ENCODE peak calls at places on chromosomes 7 and 10, in four cellular contexts. Z is nephron progenitor cell, T is GM20000, P is foreskin fibroblast. J is an unnamed sample.
A peak's percentile ranks its signal among the peaks of the same experiment; 100 is the strongest.

GRCh38 chr10:71265201-71265575 is 52.8 kb downstream of the UNC5B start:
- DNase-seq in T (no peak), P (no peak), Z (no peak), J (no peak)

GRCh38 chr10:133343557-133343956 is 3.6 kb upstream of the PRAP1 start:
- DNase-seq in T (no peak), Z (no peak), P (no peak), J (no peak)

GRCh38 chr10:43077421-43078171 is 727 bp downstream of the RET start:
- DNase-seq in P (no peak), T (peak; percentile 40), Z (no peak), J (no peak)

GRCh38 chr10:107919626-107920235 is 755.2 kb upstream of the SORCS1 start:
- DNase-seq in Z (no peak), P (no peak), T (no peak), J (no peak)

GRCh38 chr10:73296946-73297345 is 44.5 kb upstream of the MRPS16 start:
- DNase-seq in P (no peak), T (no peak), Z (no peak), J (no peak)

GRCh38 chr10:17661510-17661909 is 17.6 kb downstream of the STAM start:
- DNase-seq in Z (no peak), T (no peak), P (no peak), J (no peak)

GRCh38 chr7:94580601-94581000 is 71.0 kb downstream of the CASD1 start:
- DNase-seq in Z (no peak), T (no peak), P (peak; percentile 23), J (no peak)

GRCh38 chr10:35739998-35740397 is 97.9 kb upstream of the FZD8 start:
- DNase-seq in T (no peak), P (no peak), Z (no peak), J (no peak)

GRCh38 chr10:129848571-129849451 is 115.3 kb downstream of the EBF3 start:
- DNase-seq in Z (no peak), T (no peak), P (peak; percentile 6), J (no peak)

GRCh38 chr10:128047337-128047736 is 78.9 kb downstream of the MKI67 start:
- DNase-seq in T (peak; percentile 87), P (no peak), Z (peak; percentile 59), J (no peak)

GRCh38 chr7:81549484-81550016 is 220.3 kb downstream of the HGF start:
- DNase-seq in Z (no peak), P (no peak), T (no peak), J (no peak)

GRCh38 chr7:137313196-137313595 is 30.3 kb downstream of the PTN start:
- DNase-seq in T (no peak), Z (no peak), P (peak; percentile 30), J (no peak)

GRCh38 chr7:30911561-30911969 is at the start of gene AQP1:
- DNase-seq in P (no peak), T (no peak), Z (no peak), J (no peak)

GRCh38 chr10:71782221-71782916 is 9.0 kb upstream of the VSIR start:
- DNase-seq in P (no peak), T (no peak), Z (no peak), J (no peak)

DNA sequence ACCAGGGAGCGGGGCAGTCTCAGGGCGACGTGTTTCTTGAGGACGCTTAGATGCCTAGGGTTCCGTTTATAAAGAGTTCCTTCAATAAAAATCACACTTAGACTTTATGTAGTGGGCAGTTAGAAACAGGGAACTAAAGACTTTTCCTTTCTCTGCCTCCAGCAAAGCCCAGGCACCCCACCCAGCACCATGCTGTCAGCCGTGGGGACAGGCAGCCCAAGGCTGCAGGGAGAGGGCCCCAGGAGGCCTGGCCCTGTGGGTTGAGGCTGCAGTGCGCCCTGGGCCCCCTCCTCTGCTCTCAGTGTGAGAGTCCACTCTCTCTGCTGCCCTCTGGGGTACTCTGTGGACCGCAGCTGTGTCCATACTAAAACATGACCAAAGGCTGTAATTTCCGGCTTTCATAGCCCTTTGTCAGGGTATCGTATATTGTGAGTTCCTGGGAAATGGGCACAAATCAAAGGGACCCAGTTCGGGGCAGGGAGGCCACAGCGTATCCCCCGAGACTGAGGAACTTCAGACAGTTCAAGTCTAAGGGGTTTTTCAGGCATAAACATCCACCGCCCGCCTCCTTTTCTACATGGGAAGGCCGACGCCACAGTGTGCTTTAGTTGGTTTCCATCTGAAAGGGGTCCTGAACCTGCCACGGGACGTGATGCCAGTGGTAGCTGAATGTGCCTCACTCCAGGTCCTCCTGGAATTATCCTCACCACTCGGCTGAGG is 59.7 kb downstream of the DNAJB6 start:
- DNase-seq in T (no peak), Z (no peak), P (no peak), J (no peak)
- TF ChIP-seq CTCF in T (no peak), Z (no peak), P (no peak), J (no peak)

GRCh38 chr7:15199482-15199881 is 296.9 kb upstream of the DGKB start:
- DNase-seq in P (peak; percentile 10), T (no peak), Z (no peak), J (no peak)
- TF ChIP-seq CTCF in P (peak; percentile 25), T (peak; percentile 10), Z (no peak), J (peak; percentile 37)

DNA sequence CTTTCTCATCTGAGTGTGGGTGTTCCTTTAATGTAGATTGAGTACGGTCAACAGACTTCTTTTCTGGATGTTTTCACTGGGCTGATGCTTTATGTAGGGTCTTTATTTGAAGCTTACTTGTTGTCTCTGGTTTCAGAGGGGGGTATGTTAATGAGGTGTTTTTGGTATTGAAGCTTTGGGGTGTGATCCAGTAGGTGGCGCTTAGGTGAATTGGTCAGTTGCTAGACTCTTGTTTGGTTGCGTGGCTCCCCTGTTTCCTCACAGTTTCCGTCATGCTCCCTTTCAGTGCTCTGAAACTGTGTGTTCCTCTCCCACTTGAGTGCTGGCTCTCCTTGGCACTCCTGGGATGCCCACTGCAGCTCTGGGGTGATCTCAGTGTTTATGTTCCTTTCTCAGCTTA is 80.8 kb downstream of the FANK1 start:
- DNase-seq in Z (no peak), P (no peak), T (no peak), J (no peak)
- TF ChIP-seq CTCF in Z (no peak), P (no peak), T (no peak), J (no peak)

GRCh38 chr10:111207525-111207924 is 130.7 kb downstream of the ADRA2A start:
- DNase-seq in T (peak; percentile 19), P (no peak), Z (no peak), J (no peak)
- TF ChIP-seq CTCF in T (no peak), P (no peak), Z (no peak), J (peak; percentile 13)

GRCh38 chr7:148480479-148481146 is 110.0 kb upstream of the C7orf33 start:
- DNase-seq in Z (no peak), T (no peak), P (no peak), J (no peak)
- TF ChIP-seq CTCF in Z (no peak), T (no peak), P (no peak), J (peak; percentile 12)

J was measured in D721Med.